ENCODE peak calls at places on chromosomes 7 and 10, in seven cellular contexts. One of them, this sample, is unnamed. For H3K36me3, the result is how much of the 10 kb centered on the place peaks cover.

GRCh38 chr10:115963848-115964247 is 309.2 kb downstream of the GFRA1 start:
- DNase-seq in Caco-2: peak
- DNase-seq in left ventricle myocardium inferior: no peak
- DNase-seq in Panc1: no peak
- DNase-seq in Peyer's patch: no peak
- DNase-seq in CD8-positive, alpha-beta T cell: no peak
- DNase-seq in body of pancreas: no peak
- DNase-seq in this sample: peak

GRCh38 chr10:62437696-62438095 is 63.5 kb downstream of the ZNF365 start:
- DNase-seq in Caco-2: peak
- DNase-seq in left ventricle myocardium inferior: no peak
- DNase-seq in Panc1: no peak
- DNase-seq in Peyer's patch: no peak
- DNase-seq in CD8-positive, alpha-beta T cell: peak
- DNase-seq in body of pancreas: no peak
- DNase-seq in this sample: peak

GRCh38 chr7:12504144-12504543 is 66.4 kb upstream of the SCIN start:
- DNase-seq in Caco-2: no peak
- DNase-seq in left ventricle myocardium inferior: no peak
- DNase-seq in Panc1: no peak
- DNase-seq in Peyer's patch: no peak
- DNase-seq in CD8-positive, alpha-beta T cell: no peak
- DNase-seq in body of pancreas: no peak
- DNase-seq in this sample: no peak

GRCh38 chr10:11895108-11895466 is 71.9 kb downstream of the PROSER2 start:
- DNase-seq in Caco-2: no peak
- DNase-seq in left ventricle myocardium inferior: no peak
- DNase-seq in Panc1: no peak
- DNase-seq in Peyer's patch: no peak
- DNase-seq in CD8-positive, alpha-beta T cell: no peak
- DNase-seq in body of pancreas: no peak
- DNase-seq in this sample: no peak

GRCh38 chr10:44971419-44971818 is 7.2 kb downstream of the DEPP1 start:
- DNase-seq in Caco-2: no peak
- DNase-seq in left ventricle myocardium inferior: no peak
- DNase-seq in Panc1: no peak
- DNase-seq in Peyer's patch: no peak
- DNase-seq in CD8-positive, alpha-beta T cell: no peak
- DNase-seq in body of pancreas: no peak
- DNase-seq in this sample: no peak

GRCh38 chr7:2006921-2007381 is 225.8 kb downstream of the MAD1L1 start:
- DNase-seq in Caco-2: no peak
- DNase-seq in left ventricle myocardium inferior: no peak
- DNase-seq in Panc1: no peak
- DNase-seq in Peyer's patch: no peak
- DNase-seq in CD8-positive, alpha-beta T cell: no peak
- DNase-seq in body of pancreas: no peak
- DNase-seq in this sample: no peak

GRCh38 chr10:106134326-106135000 is 1030.0 kb downstream of the SORCS1 start:
- DNase-seq in Caco-2: no peak
- DNase-seq in left ventricle myocardium inferior: no peak
- DNase-seq in Panc1: no peak
- DNase-seq in Peyer's patch: no peak
- DNase-seq in CD8-positive, alpha-beta T cell: no peak
- DNase-seq in body of pancreas: no peak
- DNase-seq in this sample: no peak

GRCh38 chr7:78379148-78379547 is 580.6 kb downstream of the PHTF2 start:
- DNase-seq in Caco-2: no peak
- DNase-seq in left ventricle myocardium inferior: no peak
- DNase-seq in Panc1: no peak
- DNase-seq in Peyer's patch: no peak
- DNase-seq in CD8-positive, alpha-beta T cell: no peak
- DNase-seq in body of pancreas: no peak
- DNase-seq in this sample: no peak

GRCh38 chr10:25888627-25889026 is 45.4 kb upstream of the MYO3A start:
- DNase-seq in Caco-2: no peak
- DNase-seq in left ventricle myocardium inferior: no peak
- DNase-seq in Panc1: no peak
- DNase-seq in Peyer's patch: no peak
- DNase-seq in CD8-positive, alpha-beta T cell: no peak
- DNase-seq in body of pancreas: no peak
- DNase-seq in this sample: no peak

GRCh38 chr10:33335800-33336605 is 1.5 kb upstream of the NRP1 start:
- DNase-seq in Caco-2: peak
- DNase-seq in left ventricle myocardium inferior: peak
- DNase-seq in Panc1: no peak
- DNase-seq in Peyer's patch: no peak
- DNase-seq in CD8-positive, alpha-beta T cell: no peak
- DNase-seq in body of pancreas: peak
- DNase-seq in this sample: peak

GRCh38 chr7:16416289-16417282 is 4.8 kb downstream of the CRPPA start:
- DNase-seq in Caco-2: no peak
- DNase-seq in left ventricle myocardium inferior: no peak
- DNase-seq in Panc1: no peak
- DNase-seq in Peyer's patch: no peak
- DNase-seq in CD8-positive, alpha-beta T cell: no peak
- DNase-seq in body of pancreas: peak
- DNase-seq in this sample: no peak

GRCh38 chr7:106177738-106178592 is 65.9 kb upstream of the SYPL1 start:
- DNase-seq in Caco-2: no peak
- DNase-seq in left ventricle myocardium inferior: peak
- DNase-seq in Panc1: no peak
- DNase-seq in Peyer's patch: no peak
- DNase-seq in CD8-positive, alpha-beta T cell: no peak
- DNase-seq in body of pancreas: no peak
- DNase-seq in this sample: no peak

GRCh38 chr10:103578782-103579382 is 85.4 kb downstream of the NEURL1 start:
- DNase-seq in Caco-2: peak
- DNase-seq in left ventricle myocardium inferior: no peak
- DNase-seq in Panc1: no peak
- DNase-seq in Peyer's patch: no peak
- DNase-seq in CD8-positive, alpha-beta T cell: no peak
- DNase-seq in body of pancreas: peak
- DNase-seq in this sample: no peak

GRCh38 chr7:80307251-80307856 is 172.7 kb downstream of the GNAI1 start:
- DNase-seq in Caco-2: no peak
- DNase-seq in left ventricle myocardium inferior: no peak
- DNase-seq in Panc1: no peak
- DNase-seq in Peyer's patch: no peak
- DNase-seq in CD8-positive, alpha-beta T cell: no peak
- DNase-seq in body of pancreas: no peak
- DNase-seq in this sample: no peak

GRCh38 chr10:72235544-72236279 is 19.6 kb upstream of the ASCC1 start:
- DNase-seq in Caco-2: no peak
- DNase-seq in left ventricle myocardium inferior: no peak
- DNase-seq in Panc1: no peak
- DNase-seq in Peyer's patch: no peak
- DNase-seq in CD8-positive, alpha-beta T cell: no peak
- DNase-seq in body of pancreas: no peak
- DNase-seq in this sample: no peak
- H3K36me3 ChIP-seq in Caco-2: under half
- H3K36me3 ChIP-seq in left ventricle myocardium inferior: half or more
- H3K36me3 ChIP-seq in Panc1: under half
- H3K36me3 ChIP-seq in Peyer's patch: half or more
- H3K36me3 ChIP-seq in CD8-positive, alpha-beta T cell: under half
- H3K36me3 ChIP-seq in body of pancreas: under half
- H3K36me3 ChIP-seq in this sample: under half

GRCh38 chr10:35135861-35136260 is 9.2 kb downstream of the CREM start:
- DNase-seq in Caco-2: no peak
- DNase-seq in left ventricle myocardium inferior: no peak
- DNase-seq in Panc1: no peak
- DNase-seq in Peyer's patch: peak
- DNase-seq in CD8-positive, alpha-beta T cell: no peak
- DNase-seq in body of pancreas: no peak
- DNase-seq in this sample: no peak
- H3K4me3 ChIP-seq in Caco-2: no peak
- H3K4me3 ChIP-seq in left ventricle myocardium inferior: no peak
- H3K4me3 ChIP-seq in Panc1: no peak
- H3K4me3 ChIP-seq in Peyer's patch: no peak
- H3K4me3 ChIP-seq in CD8-positive, alpha-beta T cell: no peak
- H3K4me3 ChIP-seq in body of pancreas: no peak
- H3K4me3 ChIP-seq in this sample: no peak

GRCh38 chr7:30057741-30058140 is 29.5 kb downstream of the PLEKHA8 start:
- DNase-seq in Caco-2: no peak
- DNase-seq in left ventricle myocardium inferior: no peak
- DNase-seq in Panc1: no peak
- DNase-seq in Peyer's patch: no peak
- DNase-seq in CD8-positive, alpha-beta T cell: no peak
- DNase-seq in body of pancreas: no peak
- DNase-seq in this sample: no peak

GRCh38 chr7:30068117-30068516 is 39.9 kb downstream of the PLEKHA8 start:
- DNase-seq in Caco-2: no peak
- DNase-seq in left ventricle myocardium inferior: no peak
- DNase-seq in Panc1: no peak
- DNase-seq in Peyer's patch: no peak
- DNase-seq in CD8-positive, alpha-beta T cell: no peak
- DNase-seq in body of pancreas: no peak
- DNase-seq in this sample: no peak

GRCh38 chr7:30065746-30066145 is 37.5 kb downstream of the PLEKHA8 start:
- DNase-seq in Caco-2: no peak
- DNase-seq in left ventricle myocardium inferior: no peak
- DNase-seq in Panc1: no peak
- DNase-seq in Peyer's patch: no peak
- DNase-seq in CD8-positive, alpha-beta T cell: no peak
- DNase-seq in body of pancreas: no peak
- DNase-seq in this sample: no peak

GRCh38 chr7:30066697-30067096 is 38.5 kb downstream of the PLEKHA8 start:
- DNase-seq in Caco-2: no peak
- DNase-seq in left ventricle myocardium inferior: no peak
- DNase-seq in Panc1: no peak
- DNase-seq in Peyer's patch: no peak
- DNase-seq in CD8-positive, alpha-beta T cell: no peak
- DNase-seq in body of pancreas: no peak
- DNase-seq in this sample: no peak

DNA sequence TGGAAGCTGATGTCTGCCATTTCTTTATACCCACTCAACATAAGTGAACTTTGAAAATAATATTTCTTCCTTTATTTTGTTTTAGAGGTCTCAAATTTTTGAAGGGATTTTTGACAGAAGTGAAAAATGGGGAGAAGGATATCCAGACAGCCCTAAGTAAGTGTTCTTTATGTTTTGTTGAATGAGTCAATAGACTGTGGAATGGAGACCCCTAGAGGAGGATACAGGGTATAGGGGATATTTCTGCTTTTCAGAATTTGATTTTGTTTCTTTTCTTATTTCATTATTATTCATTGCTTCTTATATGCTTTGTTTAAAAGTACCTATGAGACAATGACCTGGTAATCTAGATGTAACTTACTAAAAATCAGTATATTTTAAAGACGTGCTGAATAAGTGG is 34.4 kb downstream of the PLEKHA8 start:
- DNase-seq in Caco-2: no peak
- DNase-seq in left ventricle myocardium inferior: no peak
- DNase-seq in Panc1: peak
- DNase-seq in Peyer's patch: no peak
- DNase-seq in CD8-positive, alpha-beta T cell: no peak
- DNase-seq in body of pancreas: no peak
- DNase-seq in this sample: no peak
- TF ChIP-seq CTCF in Caco-2: peak
- TF ChIP-seq CTCF in left ventricle myocardium inferior: peak
- TF ChIP-seq CTCF in Panc1: peak
- TF ChIP-seq CTCF in Peyer's patch: peak
- TF ChIP-seq CTCF in CD8-positive, alpha-beta T cell: peak
- TF ChIP-seq CTCF in body of pancreas: no peak
- TF ChIP-seq CTCF in this sample: no peak

GRCh38 chr7:151694828-151695580 is 175.3 kb upstream of the RHEB start:
- DNase-seq in Caco-2: peak
- DNase-seq in left ventricle myocardium inferior: peak
- DNase-seq in Panc1: no peak
- DNase-seq in Peyer's patch: no peak
- DNase-seq in CD8-positive, alpha-beta T cell: no peak
- DNase-seq in body of pancreas: no peak
- DNase-seq in this sample: no peak
- H3K36me3 ChIP-seq in Caco-2: under half
- H3K36me3 ChIP-seq in left ventricle myocardium inferior: under half
- H3K36me3 ChIP-seq in Panc1: under half
- H3K36me3 ChIP-seq in Peyer's patch: under half
- H3K36me3 ChIP-seq in CD8-positive, alpha-beta T cell: under half
- H3K36me3 ChIP-seq in body of pancreas: under half
- H3K36me3 ChIP-seq in this sample: under half

GRCh38 chr10:24390146-24390700 is 181.3 kb downstream of the KIAA1217 start:
- DNase-seq in Caco-2: no peak
- DNase-seq in left ventricle myocardium inferior: no peak
- DNase-seq in Panc1: no peak
- DNase-seq in Peyer's patch: no peak
- DNase-seq in CD8-positive, alpha-beta T cell: no peak
- DNase-seq in body of pancreas: no peak
- DNase-seq in this sample: no peak
- H3K4me3 ChIP-seq in Caco-2: no peak
- H3K4me3 ChIP-seq in left ventricle myocardium inferior: no peak
- H3K4me3 ChIP-seq in Panc1: no peak
- H3K4me3 ChIP-seq in Peyer's patch: no peak
- H3K4me3 ChIP-seq in CD8-positive, alpha-beta T cell: no peak
- H3K4me3 ChIP-seq in body of pancreas: no peak
- H3K4me3 ChIP-seq in this sample: no peak

GRCh38 chr10:4174197-4174596 is 389.2 kb upstream of the KLF6 start:
- DNase-seq in Caco-2: peak
- DNase-seq in left ventricle myocardium inferior: no peak
- DNase-seq in Panc1: no peak
- DNase-seq in Peyer's patch: no peak
- DNase-seq in CD8-positive, alpha-beta T cell: no peak
- DNase-seq in body of pancreas: no peak
- DNase-seq in this sample: peak
- TF ChIP-seq CTCF in Caco-2: peak
- TF ChIP-seq CTCF in left ventricle myocardium inferior: peak
- TF ChIP-seq CTCF in Panc1: peak
- TF ChIP-seq CTCF in Peyer's patch: peak
- TF ChIP-seq CTCF in CD8-positive, alpha-beta T cell: no peak
- TF ChIP-seq CTCF in body of pancreas: no peak
- TF ChIP-seq CTCF in this sample: peak

GRCh38 chr7:44673324-44673723 is 66.9 kb downstream of the OGDH start:
- DNase-seq in Caco-2: no peak
- DNase-seq in left ventricle myocardium inferior: no peak
- DNase-seq in Panc1: no peak
- DNase-seq in Peyer's patch: no peak
- DNase-seq in CD8-positive, alpha-beta T cell: no peak
- DNase-seq in body of pancreas: no peak
- DNase-seq in this sample: no peak
- H3K36me3 ChIP-seq in Caco-2: under half
- H3K36me3 ChIP-seq in left ventricle myocardium inferior: half or more
- H3K36me3 ChIP-seq in Panc1: under half
- H3K36me3 ChIP-seq in Peyer's patch: half or more
- H3K36me3 ChIP-seq in CD8-positive, alpha-beta T cell: under half
- H3K36me3 ChIP-seq in body of pancreas: under half
- H3K36me3 ChIP-seq in this sample: under half